ENCODE peak calls at places on chromosomes 11 and 22, in ten cellular contexts. I, Z, H, S, R, Y, P, W, B and V are unnamed samples.

GRCh38 chr22:29004647-29005371 is 56.8 kb downstream of the C22orf31 start:
- DNase-seq in P (peak; percentile 66), H (peak; percentile 26), R (no peak), B (no peak), I (no peak), W (no peak), Y (no peak), S (peak; percentile 40), Z (no peak), V (no peak)

GRCh38 chr11:78560826-78561484 is 13.7 kb downstream of the NARS2 start:
- DNase-seq in P (peak; percentile 29), B (no peak), S (peak; percentile 16), Z (no peak), W (no peak), I (no peak), R (peak; percentile 62), Y (peak; percentile 66), H (no peak), V (no peak)

GRCh38 chr11:6298605-6299004 is 21.7 kb downstream of the CAVIN3 start:
- DNase-seq in R (peak; percentile 45), Y (peak; percentile 32), Z (no peak), W (no peak), S (peak; percentile 9), P (peak; percentile 51), H (no peak), B (no peak), I (no peak), V (no peak)

GRCh38 chr22:28741200-28741757 is 341 bp downstream of the CHEK2 start:
- DNase-seq in P (peak; percentile 14), Z (no peak), I (no peak), W (no peak), H (no peak), B (no peak), S (no peak), R (no peak), Y (no peak), V (no peak)

GRCh38 chr11:106426696-106427095 is 349.2 kb downstream of the AASDHPPT start:
- DNase-seq in Z (no peak), B (no peak), S (peak; percentile 13), Y (no peak), R (no peak), I (no peak), P (no peak), W (no peak), H (no peak), V (no peak)

GRCh38 chr11:86523738-86524602 is 148.4 kb downstream of the ME3 start:
- DNase-seq in H (peak; percentile 98), W (no peak), Y (peak; percentile 98), B (no peak), R (peak; percentile 85), Z (peak; percentile 70), I (no peak), S (peak; percentile 98), P (no peak), V (peak; percentile 77)

GRCh38 chr22:46457502-46458488 is 79.6 kb downstream of the CELSR1 start:
- DNase-seq in I (no peak), S (peak; percentile 87), W (no peak), P (no peak), R (peak; percentile 49), H (peak; percentile 82), Z (no peak), B (no peak), Y (peak; percentile 32), V (no peak)

GRCh38 chr11:122276221-122276620 is 160.2 kb upstream of the BLID start:
- DNase-seq in P (no peak), I (no peak), H (peak; percentile 54), Z (no peak), Y (no peak), S (peak; percentile 57), B (no peak), R (no peak), W (no peak), V (no peak)

GRCh38 chr22:29269731-29270474 is 1.8 kb downstream of the EWSR1 start:
- DNase-seq in S (peak; percentile 20), R (peak; percentile 18), W (no peak), Z (no peak), H (no peak), P (peak; percentile 46), B (no peak), Y (peak; percentile 22), I (no peak), V (no peak)

GRCh38 chr11:80718611-80719291 is 1277.9 kb upstream of the TENM4 start:
- DNase-seq in R (no peak), I (no peak), B (no peak), Y (no peak), P (no peak), S (no peak), H (no peak), W (no peak), Z (no peak), V (no peak)

GRCh38 chr11:4644233-4644632 is 451 bp downstream of the OR51E1 start:
- DNase-seq in H (no peak), P (no peak), Z (no peak), S (no peak), I (no peak), W (no peak), Y (no peak), B (no peak), R (no peak), V (no peak)

GRCh38 chr11:112002491-112003216 is 22.6 kb upstream of the DLAT start:
- DNase-seq in W (no peak), Z (no peak), Y (no peak), S (no peak), I (no peak), H (no peak), B (no peak), R (no peak), P (no peak), V (no peak)

GRCh38 chr22:39170825-39171622 is 18.5 kb upstream of the CBX7 start:
- DNase-seq in R (peak; percentile 77), W (peak; percentile 85), Z (no peak), H (peak; percentile 21), P (peak; percentile 88), B (peak; percentile 85), Y (peak; percentile 80), S (peak; percentile 43), I (peak; percentile 64), V (no peak)

GRCh38 chr11:15969701-15970329 is 386.5 kb downstream of the SOX6 start:
- DNase-seq in S (peak; percentile 82), H (peak; percentile 81), Y (peak; percentile 95), Z (no peak), W (no peak), P (no peak), I (no peak), R (peak; percentile 92), B (no peak), V (peak; percentile 80)
- H3K4me3 ChIP-seq in S (peak overlapping the region; percentile 44), H (no peak overlapping the region), Y (no peak overlapping the region), Z (no peak overlapping the region), W (no peak overlapping the region), P (no peak overlapping the region), I (no peak overlapping the region), R (no peak overlapping the region), B (no peak overlapping the region), V (peak overlapping the region; percentile 17)

GRCh38 chr11:130032931-130033330 is 30.3 kb upstream of the PRDM10 start:
- DNase-seq in S (no peak), H (no peak), B (no peak), W (no peak), Y (no peak), I (no peak), R (no peak), Z (no peak), P (no peak), V (no peak)
- H3K4me3 ChIP-seq in S (no peak overlapping the region), H (no peak overlapping the region), B (no peak overlapping the region), W (no peak overlapping the region), Y (no peak overlapping the region), I (no peak overlapping the region), R (no peak overlapping the region), Z (no peak overlapping the region), P (no peak overlapping the region), V (no peak overlapping the region)

DNA sequence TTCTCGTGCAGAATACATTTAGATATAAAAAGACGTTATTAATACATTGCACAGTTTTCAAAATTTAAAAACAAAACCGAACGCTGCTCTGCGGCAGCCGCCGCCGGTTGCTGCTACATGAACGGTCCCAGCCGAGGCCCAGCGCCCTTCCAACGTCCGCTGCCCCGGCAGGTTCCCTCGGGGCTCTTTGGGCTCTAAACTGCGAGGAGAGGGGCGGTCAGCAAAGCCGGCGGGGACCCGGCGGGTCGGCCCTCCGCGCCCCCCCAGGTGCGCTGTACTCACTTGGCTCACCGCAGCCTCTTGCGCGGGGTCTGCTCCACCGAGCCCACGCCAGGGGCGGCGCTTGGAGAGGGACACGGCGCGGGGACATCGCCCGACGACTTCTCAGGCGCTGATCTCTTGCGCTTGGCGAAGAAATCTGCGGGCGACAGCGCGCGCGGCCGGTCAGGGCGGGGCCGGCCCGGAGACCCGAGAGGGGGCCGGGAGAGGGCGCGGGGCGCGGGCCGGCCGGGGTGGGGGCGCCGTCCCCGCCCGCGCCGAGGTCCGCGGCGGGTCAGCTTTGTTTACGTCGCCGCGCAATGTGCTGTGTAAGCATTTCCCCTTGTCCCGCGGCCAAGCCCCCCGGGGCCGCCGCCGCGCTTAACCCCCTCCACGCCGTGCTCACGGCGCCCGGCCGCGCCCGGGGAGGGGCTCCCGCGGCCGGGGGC is 1.7 kb downstream of the CDKN1C start:
- DNase-seq in Y (no peak), S (no peak), P (no peak), R (peak; percentile 60), H (no peak), Z (no peak), I (no peak), B (no peak), W (no peak), V (no peak)
- H3K4me3 ChIP-seq in Y (peak overlapping the region; percentile 53), S (peak overlapping the region; percentile 75), P (peak overlapping the region; percentile 34), R (peak overlapping the region; percentile 99), H (peak overlapping the region; percentile 58), Z (peak overlapping the region; percentile 74), I (peak overlapping the region; percentile 45), B (peak overlapping the region; percentile 33), W (no peak overlapping the region), V (peak overlapping the region; percentile 59)

GRCh38 chr11:93741882-93742226 is 382 bp downstream of the C11orf54 start:
- DNase-seq in Y (peak; percentile 81), Z (no peak), W (no peak), H (peak; percentile 56), I (no peak), B (no peak), R (peak; percentile 59), S (peak; percentile 67), P (peak; percentile 78), V (peak; percentile 24)

GRCh38 chr11:93743316-93743715 is 1.8 kb downstream of the C11orf54 start:
- DNase-seq in P (no peak), Z (no peak), S (no peak), B (no peak), W (no peak), R (no peak), I (no peak), H (no peak), Y (no peak), V (no peak)

GRCh38 chr11:93741094-93741881 is at the start of the genes C11orf54 and TAF1D:
- DNase-seq in Y (peak; percentile 99), B (peak; percentile 97), P (peak; percentile 99), R (peak; percentile 98), I (peak; percentile 92), S (peak; percentile 96), H (peak; percentile 93), Z (peak; percentile 96), W (peak; percentile 98), V (peak; percentile 92)

GRCh38 chr11:93747122-93747521 is 5.7 kb downstream of the C11orf54 start:
- DNase-seq in Z (no peak), H (no peak), I (no peak), P (no peak), W (no peak), S (no peak), Y (no peak), R (no peak), B (no peak), V (no peak)

DNA sequence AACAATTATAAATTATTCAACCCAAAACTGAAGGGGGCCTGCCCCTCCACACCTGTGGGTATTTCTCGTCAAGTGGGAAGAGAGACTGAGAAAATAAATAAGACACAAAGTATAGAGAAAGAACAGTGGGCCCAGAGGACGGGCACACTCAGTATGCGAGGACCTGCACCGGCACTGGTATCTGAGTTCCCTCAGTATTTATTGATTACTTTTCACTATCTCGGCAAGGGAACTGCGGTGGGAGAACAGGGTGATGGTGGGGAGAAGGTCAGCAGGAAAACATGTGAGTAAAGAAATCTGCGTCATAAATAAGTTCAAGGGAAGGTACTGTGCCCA is 3.2 kb downstream of the C11orf54 start:
- DNase-seq in R (no peak), B (no peak), W (no peak), Y (no peak), P (no peak), I (no peak), S (no peak), H (no peak), Z (no peak), V (no peak)
- H3K4me3 ChIP-seq in R (no peak overlapping the region), B (no peak overlapping the region), W (no peak overlapping the region), Y (no peak overlapping the region), P (no peak overlapping the region), I (no peak overlapping the region), S (no peak overlapping the region), H (no peak overlapping the region), Z (no peak overlapping the region), V (no peak overlapping the region)